ENCODE peak calls at places on chromosomes 7 and 10, in four cellular contexts. S, J, R and K are unnamed samples.
A peak's percentile ranks its signal among the peaks of the same experiment; 100 is the strongest.

GRCh38 chr10:13453896-13454295 is 74.9 kb downstream of the BEND7 start:
- DNase-seq in R (no peak), S (no peak), J (no peak), K (no peak)

GRCh38 chr7:70920886-70921285 is 211.1 kb upstream of the GALNT17 start:
- DNase-seq in R (no peak), J (no peak), S (no peak), K (no peak)

GRCh38 chr7:75815381-75816046 is 1.9 kb upstream of the CCL24 start:
- DNase-seq in R (no peak), S (no peak), J (no peak), K (no peak)

GRCh38 chr7:12386237-12386839 is 17.3 kb downstream of the VWDE start:
- DNase-seq in J (no peak), R (no peak), S (no peak), K (no peak)

GRCh38 chr10:13183625-13184024 is 22.3 kb downstream of the MCM10 start:
- DNase-seq in R (no peak), J (no peak), S (no peak), K (no peak)

GRCh38 chr7:116187400-116187799 is 22.9 kb upstream of the TES start:
- DNase-seq in R (no peak), J (no peak), S (no peak), K (no peak)

GRCh38 chr7:101870361-101871062 is 53.1 kb downstream of the CUX1 start:
- DNase-seq in J (no peak), S (peak; percentile 52), R (no peak), K (peak; percentile 52)

GRCh38 chr10:92691591-92692084 is 1.9 kb downstream of the HHEX start:
- DNase-seq in J (no peak), R (peak; percentile 78), S (no peak), K (peak; percentile 90)

GRCh38 chr7:37284805-37285211 is 163.9 kb downstream of the ELMO1 start:
- DNase-seq in J (peak; percentile 35), R (peak; percentile 69), S (peak; percentile 24), K (no peak)

GRCh38 chr10:78520737-78521430 is 487.2 kb downstream of the RPS24 start:
- DNase-seq in J (peak; percentile 87), S (peak; percentile 62), R (no peak), K (no peak)

GRCh38 chr7:101924171-101924570 is 106.7 kb downstream of the CUX1 start:
- DNase-seq in S (peak; percentile 66), R (peak; percentile 83), J (peak; percentile 76), K (no peak)

GRCh38 chr7:39592586-39592985 is 26.4 kb downstream of the YAE1 start:
- DNase-seq in R (no peak), J (no peak), S (no peak), K (no peak)

GRCh38 chr7:94556028-94556427 is 46.4 kb downstream of the CASD1 start:
- DNase-seq in R (no peak), S (no peak), J (no peak), K (no peak)

GRCh38 chr10:14653271-14654161 is 121.2 kb downstream of the FAM107B start:
- DNase-seq in J (no peak), S (no peak), R (no peak), K (peak; percentile 40)

GRCh38 chr10:78594938-78595645 is 473.7 kb upstream of the ZMIZ1 start:
- DNase-seq in J (no peak), R (no peak), S (no peak), K (no peak)

GRCh38 chr7:767580-767940 is 40.5 kb upstream of the PRKAR1B start:
- DNase-seq in R (no peak), S (no peak), J (no peak), K (no peak)

GRCh38 chr10:106504536-106504935 is 660.0 kb downstream of the SORCS1 start:
- DNase-seq in J (no peak), R (no peak), S (no peak), K (no peak)

GRCh38 chr7:151101621-151102396 is 15.5 kb downstream of the AGAP3 start:
- DNase-seq in S (no peak), J (no peak), R (no peak), K (no peak)

GRCh38 chr10:126425473-126426065 is 37.3 kb upstream of the ADAM12 start:
- DNase-seq in R (no peak), S (no peak), J (no peak), K (no peak)

GRCh38 chr10:128064615-128065580 is 61.3 kb downstream of the MKI67 start:
- DNase-seq in J (no peak), S (no peak), R (peak; percentile 91), K (peak; percentile 79)
- TF ChIP-seq POLR2AphosphoS5 in J (no peak), S (no peak), R (peak; percentile 40), K (peak; percentile 73)

GRCh38 chr10:98383869-98384268 is 31.1 kb downstream of the PYROXD2 start:
- DNase-seq in S (no peak), J (no peak), R (no peak), K (no peak)
- H3K27ac ChIP-seq in S (no peak overlapping the region), J (no peak overlapping the region), R (no peak overlapping the region), K (no peak overlapping the region)

GRCh38 chr7:138008588-138009349 is 6.9 kb upstream of the CREB3L2 start:
- DNase-seq in J (peak; percentile 68), S (peak; percentile 56), R (no peak), K (no peak)
- TF ChIP-seq POLR2AphosphoS5 in J (no peak), S (no peak), R (no peak), K (no peak)

GRCh38 chr10:123043409-123043925 is 34.7 kb downstream of the ACADSB start:
- DNase-seq in S (peak; percentile 80), R (no peak), J (peak; percentile 65), K (no peak)

GRCh38 chr10:123042708-123043408 is 34.1 kb downstream of the ACADSB start:
- DNase-seq in R (no peak), J (no peak), S (no peak), K (no peak)

GRCh38 chr10:123035467-123036086 is 26.8 kb downstream of the ACADSB start:
- DNase-seq in R (no peak), J (no peak), S (no peak), K (no peak)

GRCh38 chr10:123039632-123039930 is 30.8 kb downstream of the ACADSB start:
- DNase-seq in R (no peak), J (no peak), S (no peak), K (no peak)

DNA sequence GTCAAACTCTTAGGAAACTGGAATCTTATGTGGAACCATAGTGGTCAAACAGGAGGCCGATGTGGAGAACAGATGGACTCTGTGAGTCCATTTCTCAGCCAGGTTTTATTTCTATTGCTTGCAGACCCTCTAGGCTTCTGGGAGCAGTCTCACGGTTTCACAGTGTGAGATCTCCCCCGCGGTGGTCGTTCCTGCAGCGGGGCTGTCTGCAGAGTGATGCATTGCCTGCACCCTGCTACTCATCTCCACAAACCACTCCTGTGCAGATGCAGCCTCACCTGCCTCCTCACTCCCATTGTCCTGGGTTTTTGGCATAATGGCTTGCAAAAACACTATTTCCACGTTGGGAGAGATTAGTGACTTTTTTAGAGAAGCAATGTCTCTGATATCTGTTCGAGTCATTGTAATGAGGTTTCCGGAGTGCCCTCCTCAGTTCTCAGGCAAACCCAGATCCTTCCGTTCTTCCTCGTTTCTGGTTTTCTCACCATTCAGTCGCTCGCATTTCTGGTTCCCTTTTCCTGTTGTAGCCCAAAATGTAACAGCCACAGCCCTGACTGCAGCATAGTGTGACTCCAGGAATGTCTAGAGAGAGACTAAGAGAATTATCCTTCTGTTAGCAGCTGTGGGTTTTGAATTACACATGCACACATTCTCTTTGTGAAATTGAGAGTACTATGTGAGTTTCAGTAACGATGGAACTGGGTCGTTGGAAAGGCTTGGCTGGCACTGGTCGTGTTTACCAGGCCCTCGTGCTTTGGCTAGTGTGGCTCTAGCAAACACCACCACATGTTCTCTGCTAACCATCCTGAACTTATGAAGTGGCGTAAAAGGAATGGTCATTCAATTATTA is 30.2 kb downstream of the ACADSB start:
- DNase-seq in R (no peak), S (no peak), J (no peak), K (no peak)
- H3K27ac ChIP-seq in R (no peak overlapping the region), S (no peak overlapping the region), J (no peak overlapping the region), K (no peak overlapping the region)

GRCh38 chr7:81852701-81853100 is 82.9 kb upstream of the HGF start:
- DNase-seq in J (no peak), R (no peak), S (no peak), K (no peak)
- TF ChIP-seq POLR2AphosphoS5 in J (no peak), R (no peak), S (no peak), K (no peak)